ENCODE peak calls at places on chromosomes 16 and 17, in four cellular contexts. One of them, this sample, is unnamed.

GRCh38 chr16:88436796-88437195 is 16.3 kb upstream of the ZFPM1 start:
- DNase-seq in endothelial cell: no peak
- DNase-seq in H9: no peak
- DNase-seq in natural killer cell: no peak
- DNase-seq in this sample: no peak

GRCh38 chr16:69485361-69485760 is 60.9 kb downstream of the CYB5B start:
- DNase-seq in natural killer cell: no peak
- DNase-seq in H9: no peak
- DNase-seq in endothelial cell: no peak
- DNase-seq in this sample: no peak

GRCh38 chr17:30093463-30094147 is 23.0 kb upstream of the NSRP1 start:
- DNase-seq in natural killer cell: no peak
- DNase-seq in H9: peak
- DNase-seq in endothelial cell: peak
- DNase-seq in this sample: peak

GRCh38 chr17:79907855-79908254 is 68.6 kb upstream of the CBX4 start:
- DNase-seq in natural killer cell: no peak
- DNase-seq in H9: no peak
- DNase-seq in endothelial cell: no peak
- DNase-seq in this sample: no peak

GRCh38 chr16:262121-262745 is 13.5 kb downstream of the RGS11 start:
- DNase-seq in endothelial cell: no peak
- DNase-seq in H9: no peak
- DNase-seq in natural killer cell: no peak
- DNase-seq in this sample: no peak

GRCh38 chr16:12255473-12255872 is 278.9 kb downstream of the SNX29 start:
- DNase-seq in natural killer cell: no peak
- DNase-seq in endothelial cell: no peak
- DNase-seq in H9: no peak
- DNase-seq in this sample: no peak

GRCh38 chr16:1213231-1213630 is 11.8 kb downstream of the TPSG1 start:
- DNase-seq in H9: no peak
- DNase-seq in natural killer cell: no peak
- DNase-seq in endothelial cell: no peak
- DNase-seq in this sample: no peak

GRCh38 chr17:1083451-1084187 is 86.7 kb downstream of the TIMM22 start:
- DNase-seq in endothelial cell: no peak
- DNase-seq in H9: no peak
- DNase-seq in natural killer cell: no peak
- DNase-seq in this sample: no peak

GRCh38 chr16:17068524-17068923 is 402.2 kb downstream of the XYLT1 start:
- DNase-seq in H9: no peak
- DNase-seq in endothelial cell: no peak
- DNase-seq in natural killer cell: no peak
- DNase-seq in this sample: no peak

GRCh38 chr17:29573871-29574731 is 5.6 kb downstream of the TP53I13 start:
- DNase-seq in natural killer cell: no peak
- DNase-seq in endothelial cell: no peak
- DNase-seq in H9: no peak
- DNase-seq in this sample: no peak

GRCh38 chr16:14057878-14058382 is 13.2 kb upstream of the MRTFB start:
- DNase-seq in H9: no peak
- DNase-seq in natural killer cell: no peak
- DNase-seq in endothelial cell: no peak
- DNase-seq in this sample: no peak

GRCh38 chr17:33169580-33170285 is 123.4 kb downstream of the ASIC2 start:
- DNase-seq in H9: no peak
- DNase-seq in endothelial cell: no peak
- DNase-seq in natural killer cell: no peak
- DNase-seq in this sample: no peak

GRCh38 chr16:85924675-85925074 is 25.7 kb downstream of the IRF8 start:
- DNase-seq in H9: no peak
- DNase-seq in natural killer cell: no peak
- DNase-seq in endothelial cell: no peak
- DNase-seq in this sample: no peak

GRCh38 chr17:50063516-50064252 is 7.8 kb downstream of the ITGA3 start:
- DNase-seq in natural killer cell: no peak
- DNase-seq in endothelial cell: no peak
- DNase-seq in H9: no peak
- DNase-seq in this sample: no peak

GRCh38 chr17:12422632-12423031 is 243.1 kb upstream of the MYOCD start:
- DNase-seq in natural killer cell: no peak
- DNase-seq in H9: no peak
- DNase-seq in endothelial cell: no peak
- DNase-seq in this sample: no peak

GRCh38 chr17:46911311-46911710 is 11.6 kb upstream of the GOSR2 start:
- DNase-seq in natural killer cell: no peak
- DNase-seq in H9: no peak
- DNase-seq in endothelial cell: no peak
- DNase-seq in this sample: no peak

GRCh38 chr17:41013606-41014005 is 4.7 kb upstream of the KRTAP3-1 start:
- DNase-seq in natural killer cell: no peak
- DNase-seq in H9: no peak
- DNase-seq in endothelial cell: no peak
- DNase-seq in this sample: no peak

GRCh38 chr16:1132431-1132830 is 20.5 kb upstream of the CACNA1H start:
- DNase-seq in natural killer cell: no peak
- DNase-seq in H9: no peak
- DNase-seq in endothelial cell: no peak
- DNase-seq in this sample: no peak

GRCh38 chr17:28552201-28552999 is at the start of gene UNC119:
- DNase-seq in H9: peak
- DNase-seq in natural killer cell: peak
- DNase-seq in endothelial cell: peak
- DNase-seq in this sample: peak

GRCh38 chr16:26161461-26162180 is 469.9 kb downstream of the HS3ST4 start:
- DNase-seq in natural killer cell: no peak
- DNase-seq in endothelial cell: no peak
- DNase-seq in H9: no peak
- DNase-seq in this sample: no peak

GRCh38 chr16:26158142-26158759 is 466.5 kb downstream of the HS3ST4 start:
- DNase-seq in H9: no peak
- DNase-seq in natural killer cell: no peak
- DNase-seq in endothelial cell: no peak
- DNase-seq in this sample: no peak
- TF ChIP-seq CTCF in H9: no peak
- TF ChIP-seq CTCF in natural killer cell: no peak
- TF ChIP-seq CTCF in endothelial cell: no peak
- TF ChIP-seq CTCF in this sample: no peak

GRCh38 chr17:55326030-55326429 is 61.3 kb downstream of the HLF start:
- DNase-seq in endothelial cell: no peak
- DNase-seq in natural killer cell: no peak
- DNase-seq in H9: no peak
- DNase-seq in this sample: no peak

GRCh38 chr17:55325405-55325804 is 60.6 kb downstream of the HLF start:
- DNase-seq in natural killer cell: no peak
- DNase-seq in endothelial cell: no peak
- DNase-seq in H9: no peak
- DNase-seq in this sample: no peak

GRCh38 chr17:55322451-55322985 is 57.8 kb downstream of the HLF start:
- DNase-seq in natural killer cell: no peak
- DNase-seq in H9: no peak
- DNase-seq in endothelial cell: no peak
- DNase-seq in this sample: no peak

GRCh38 chr17:55323518-55324295 is 58.9 kb downstream of the HLF start:
- DNase-seq in natural killer cell: no peak
- DNase-seq in H9: no peak
- DNase-seq in endothelial cell: no peak
- DNase-seq in this sample: no peak

DNA sequence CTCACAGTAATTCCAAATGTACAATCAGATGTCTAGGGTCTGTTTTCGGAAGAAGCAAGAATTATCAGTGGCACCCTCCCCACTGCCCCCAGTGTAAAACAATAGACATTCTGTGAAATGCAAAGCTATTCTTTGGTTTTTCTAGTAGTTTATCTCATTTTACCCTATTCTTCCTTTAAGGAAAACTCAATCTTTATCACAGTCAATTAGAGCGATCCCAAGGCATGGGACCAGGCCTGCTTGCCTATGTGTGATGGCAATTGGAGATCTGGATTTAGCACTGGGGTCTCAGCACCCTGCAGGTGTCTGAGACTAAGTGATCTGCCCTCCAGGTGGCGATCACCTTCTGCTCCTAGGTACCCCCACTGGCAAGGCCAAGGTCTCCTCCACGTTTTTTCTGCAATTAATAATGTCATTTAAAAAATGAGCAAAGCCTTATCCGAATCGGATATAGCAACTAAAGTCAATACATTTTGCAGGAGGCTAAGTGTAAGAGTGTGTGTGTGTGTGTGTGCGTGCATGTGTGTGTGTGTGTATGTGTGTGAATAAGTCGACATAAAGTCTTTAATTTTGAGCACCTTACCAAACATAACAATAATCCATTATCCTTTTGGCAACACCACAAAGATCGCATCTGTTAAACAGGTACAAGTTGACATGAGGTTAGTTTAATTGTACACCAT is 59.7 kb downstream of the HLF start:
- DNase-seq in natural killer cell: no peak
- DNase-seq in H9: no peak
- DNase-seq in endothelial cell: no peak
- DNase-seq in this sample: no peak
- TF ChIP-seq CTCF in natural killer cell: no peak
- TF ChIP-seq CTCF in H9: peak
- TF ChIP-seq CTCF in endothelial cell: no peak
- TF ChIP-seq CTCF in this sample: no peak

GRCh38 chr16:87145181-87146176 is 171.7 kb downstream of the C16orf95 start:
- DNase-seq in natural killer cell: no peak
- DNase-seq in endothelial cell: no peak
- DNase-seq in H9: no peak
- DNase-seq in this sample: no peak

GRCh38 chr16:87146676-87147075 is 170.5 kb downstream of the C16orf95 start:
- DNase-seq in endothelial cell: no peak
- DNase-seq in H9: no peak
- DNase-seq in natural killer cell: no peak
- DNase-seq in this sample: no peak

GRCh38 chr16:87150359-87151280 is 166.6 kb downstream of the C16orf95 start:
- DNase-seq in H9: no peak
- DNase-seq in natural killer cell: no peak
- DNase-seq in endothelial cell: no peak
- DNase-seq in this sample: no peak

GRCh38 chr16:87152221-87152755 is 164.9 kb downstream of the C16orf95 start:
- DNase-seq in endothelial cell: no peak
- DNase-seq in H9: no peak
- DNase-seq in natural killer cell: no peak
- DNase-seq in this sample: no peak

GRCh38 chr16:87149051-87149450 is 168.1 kb downstream of the C16orf95 start:
- DNase-seq in endothelial cell: no peak
- DNase-seq in H9: no peak
- DNase-seq in natural killer cell: no peak
- DNase-seq in this sample: no peak
- TF ChIP-seq CTCF in endothelial cell: no peak
- TF ChIP-seq CTCF in H9: no peak
- TF ChIP-seq CTCF in natural killer cell: no peak
- TF ChIP-seq CTCF in this sample: no peak

GRCh38 chr16:49464877-49465504 is 91.4 kb downstream of the C16orf78 start:
- DNase-seq in endothelial cell: peak
- DNase-seq in H9: peak
- DNase-seq in natural killer cell: peak
- DNase-seq in this sample: no peak
- TF ChIP-seq CTCF in endothelial cell: peak
- TF ChIP-seq CTCF in H9: peak
- TF ChIP-seq CTCF in natural killer cell: no peak
- TF ChIP-seq CTCF in this sample: peak

GRCh38 chr17:2092253-2092652 is 37.4 kb downstream of the HIC1 start:
- DNase-seq in endothelial cell: no peak
- DNase-seq in natural killer cell: no peak
- DNase-seq in H9: peak
- DNase-seq in this sample: no peak

GRCh38 chr17:2093349-2093748 is 38.4 kb downstream of the HIC1 start:
- DNase-seq in natural killer cell: no peak
- DNase-seq in H9: no peak
- DNase-seq in endothelial cell: no peak
- DNase-seq in this sample: no peak

GRCh38 chr17:2090804-2091534 is 36.1 kb downstream of the HIC1 start:
- DNase-seq in natural killer cell: no peak
- DNase-seq in H9: peak
- DNase-seq in endothelial cell: peak
- DNase-seq in this sample: peak

GRCh38 chr17:2095536-2095910 is 40.6 kb downstream of the HIC1 start:
- DNase-seq in endothelial cell: no peak
- DNase-seq in natural killer cell: no peak
- DNase-seq in H9: no peak
- DNase-seq in this sample: no peak

GRCh38 chr17:2094891-2095535 is 40.1 kb downstream of the HIC1 start:
- DNase-seq in H9: peak
- DNase-seq in natural killer cell: no peak
- DNase-seq in endothelial cell: no peak
- DNase-seq in this sample: no peak
- TF ChIP-seq CTCF in H9: peak
- TF ChIP-seq CTCF in natural killer cell: no peak
- TF ChIP-seq CTCF in endothelial cell: no peak
- TF ChIP-seq CTCF in this sample: peak

DNA sequence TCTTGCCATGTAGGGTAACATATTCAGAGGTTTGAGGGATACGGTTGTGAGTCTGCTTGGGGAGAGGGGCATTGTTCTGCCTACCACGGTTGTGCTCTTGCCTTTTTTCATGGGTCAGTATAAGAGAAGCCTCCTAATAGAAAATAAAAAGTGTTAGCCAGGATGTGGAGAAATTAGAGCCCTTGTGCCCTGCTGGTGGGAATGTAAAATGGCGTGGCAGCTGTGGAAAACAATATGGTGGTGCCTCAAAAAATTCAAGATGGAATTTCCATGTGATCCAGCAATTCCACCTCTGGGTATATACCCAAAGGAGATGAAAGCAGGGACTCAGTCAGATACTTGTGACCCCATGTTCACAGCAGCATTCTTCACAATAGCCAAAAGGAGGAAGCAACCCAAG is 14.2 kb upstream of the LRRC75A start:
- DNase-seq in endothelial cell: no peak
- DNase-seq in H9: no peak
- DNase-seq in natural killer cell: no peak
- DNase-seq in this sample: no peak
- TF ChIP-seq CTCF in endothelial cell: peak
- TF ChIP-seq CTCF in H9: peak
- TF ChIP-seq CTCF in natural killer cell: no peak
- TF ChIP-seq CTCF in this sample: peak

GRCh38 chr17:76453431-76453743 is 435 bp upstream of the UBE2O start:
- DNase-seq in endothelial cell: no peak
- DNase-seq in H9: no peak
- DNase-seq in natural killer cell: no peak
- DNase-seq in this sample: no peak
- TF ChIP-seq CTCF in endothelial cell: no peak
- TF ChIP-seq CTCF in H9: peak
- TF ChIP-seq CTCF in natural killer cell: no peak
- TF ChIP-seq CTCF in this sample: no peak

This sample was measured in mesothelial cell of epicardium.